ENCODE peak calls at places on chromosomes 3 and 15, in six cellular contexts. W is uterus; N is transverse colon; U is CD4-positive, alpha-beta T cell; G is left ventricle myocardium inferior; V is heart right ventricle. Z is an unnamed sample.

GRCh38 chr3:61182648-61183047 is 68.6 kb downstream of the FHIT start:
- DNase-seq in W (no peak), N (no peak), U (no peak), G (no peak), V (no peak), Z (no peak)

GRCh38 chr15:56869573-56869972 is 48.9 kb upstream of the TCF12 start:
- DNase-seq in W (peak), N (peak), U (no peak), G (peak), V (peak), Z (peak)

GRCh38 chr15:99564221-99565030 is 1.4 kb upstream of the MEF2A start:
- DNase-seq in W (peak), N (peak), U (no peak), G (no peak), V (no peak), Z (peak)

GRCh38 chr3:155853214-155854146 is 747 bp downstream of the SLC33A1 start:
- DNase-seq in W (no peak), N (peak), U (no peak), G (peak), V (peak), Z (no peak)

GRCh38 chr3:128491900-128492352 is 1.1 kb downstream of the GATA2 start:
- DNase-seq in W (peak), N (no peak), U (no peak), G (no peak), V (no peak), Z (no peak)

GRCh38 chr3:9569054-9569453 is 15.4 kb upstream of the LHFPL4 start:
- DNase-seq in W (no peak), N (no peak), U (no peak), G (no peak), V (no peak), Z (no peak)

GRCh38 chr3:125123906-125124305 is 68.1 kb upstream of the HEG1 start:
- DNase-seq in W (no peak), N (no peak), U (no peak), G (no peak), V (no peak), Z (no peak)

GRCh38 chr3:55765398-55765797 is 278.3 kb upstream of the WNT5A start:
- DNase-seq in W (no peak), N (no peak), U (no peak), G (no peak), V (no peak), Z (no peak)

GRCh38 chr3:27431116-27431515 is 53.1 kb downstream of the SLC4A7 start:
- DNase-seq in W (no peak), N (no peak), U (no peak), G (no peak), V (no peak), Z (peak)

GRCh38 chr3:57091874-57092273 is 31.4 kb downstream of the SPATA12 start:
- DNase-seq in W (no peak), N (no peak), U (no peak), G (no peak), V (no peak), Z (no peak)

GRCh38 chr15:98524274-98524673 is 124.1 kb upstream of the IGF1R start:
- DNase-seq in W (no peak), N (no peak), U (no peak), G (no peak), V (no peak), Z (no peak)

GRCh38 chr3:41836360-41837134 is 125.4 kb downstream of the ULK4 start:
- DNase-seq in W (no peak), N (no peak), U (no peak), G (no peak), V (no peak), Z (no peak)

GRCh38 chr15:64634020-64634419 is 141.4 kb downstream of the RBPMS2 start:
- DNase-seq in W (no peak), N (peak), U (peak), G (no peak), V (no peak), Z (no peak)

GRCh38 chr3:127442551-127442950 is 148.0 kb downstream of the TPRA1 start:
- DNase-seq in W (no peak), N (no peak), U (no peak), G (no peak), V (no peak), Z (no peak)

GRCh38 chr15:34297059-34297458 is 40.5 kb downstream of the SLC12A6 start:
- DNase-seq in W (no peak), N (no peak), U (no peak), G (no peak), V (no peak), Z (no peak)

GRCh38 chr3:21783834-21784233 is 32.8 kb upstream of the ZNF385D start:
- DNase-seq in W (no peak), N (no peak), U (no peak), G (no peak), V (no peak), Z (no peak)
- H3K27ac ChIP-seq in W (no peak), N (no peak), U (no peak), G (peak), V (peak), Z (no peak)

GRCh38 chr3:137692803-137693431 is 71.2 kb upstream of the SOX14 start:
- DNase-seq in W (no peak), N (no peak), U (no peak), G (no peak), V (no peak), Z (no peak)
- TF ChIP-seq CTCF in W (no peak), N (peak), U (no peak), G (peak), V (peak), Z (peak)

GRCh38 chr15:69000725-69001503 is 13.6 kb upstream of the NOX5 start:
- DNase-seq in W (no peak), N (no peak), U (no peak), G (no peak), V (no peak), Z (no peak)
- H3K27ac ChIP-seq in W (no peak), N (no peak), U (no peak), G (no peak), V (no peak), Z (no peak)

DNA sequence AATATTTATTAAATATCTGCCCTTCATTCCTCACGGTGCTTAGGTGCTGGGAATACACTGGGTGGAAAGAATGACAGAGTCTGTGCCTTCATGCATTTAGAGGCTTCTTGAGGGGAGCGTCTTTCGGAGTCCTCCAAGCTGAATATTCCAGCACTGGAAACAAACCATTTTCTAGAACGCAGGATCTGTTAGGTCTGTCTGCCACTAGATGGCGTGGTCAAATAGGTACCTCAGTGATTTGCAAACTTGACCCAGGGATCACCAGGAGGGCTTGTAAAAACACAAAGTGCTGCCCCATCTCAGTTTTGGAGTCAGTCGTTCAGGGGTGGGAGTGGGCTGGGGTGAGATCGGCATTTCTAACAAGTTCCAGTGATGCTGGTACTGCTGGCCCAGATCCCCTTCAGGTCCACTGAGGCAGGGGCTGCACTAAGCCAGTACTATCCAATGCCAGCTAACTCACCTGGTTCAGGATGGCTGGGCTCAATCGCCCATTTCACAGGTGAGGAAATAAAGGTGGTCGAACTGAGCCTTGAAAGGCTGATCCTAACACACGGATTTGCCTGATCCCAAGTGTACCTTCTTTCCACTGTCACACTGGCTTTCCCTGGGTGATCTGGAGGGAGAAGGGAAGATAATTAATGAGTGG is 14.8 kb downstream of the ARNT2 start:
- DNase-seq in W (no peak), N (no peak), U (no peak), G (no peak), V (no peak), Z (peak)
- TF ChIP-seq CTCF in W (no peak), N (peak), U (no peak), G (peak), V (peak), Z (peak)

GRCh38 chr3:33579181-33579510 is 138.9 kb downstream of the CLASP2 start:
- DNase-seq in W (no peak), N (no peak), U (no peak), G (no peak), V (no peak), Z (no peak)
- H3K27ac ChIP-seq in W (no peak), N (no peak), U (no peak), G (no peak), V (no peak), Z (peak)

DNA sequence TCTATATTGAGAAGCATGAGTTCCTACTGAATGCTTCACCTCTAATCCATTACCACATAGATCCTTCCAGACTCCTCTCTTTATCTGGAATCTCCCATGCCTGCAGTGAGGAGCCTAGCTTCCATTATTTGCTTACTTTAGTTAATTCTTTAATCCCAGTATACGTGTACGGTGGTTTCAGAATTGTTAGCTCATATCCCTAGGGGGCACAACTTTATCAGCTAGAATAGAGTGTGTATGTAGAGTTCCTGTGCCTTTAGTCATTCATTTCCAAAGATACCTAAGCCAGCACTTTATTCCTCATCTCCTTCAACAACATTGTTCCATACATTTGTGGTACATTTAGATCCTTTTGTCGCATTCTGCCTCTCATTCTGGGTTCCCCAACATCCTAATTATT is 226.0 kb downstream of the TJP1 start:
- DNase-seq in W (no peak), N (no peak), U (no peak), G (no peak), V (no peak), Z (no peak)
- TF ChIP-seq CTCF in W (no peak), N (no peak), U (no peak), G (no peak), V (no peak), Z (no peak)

DNA sequence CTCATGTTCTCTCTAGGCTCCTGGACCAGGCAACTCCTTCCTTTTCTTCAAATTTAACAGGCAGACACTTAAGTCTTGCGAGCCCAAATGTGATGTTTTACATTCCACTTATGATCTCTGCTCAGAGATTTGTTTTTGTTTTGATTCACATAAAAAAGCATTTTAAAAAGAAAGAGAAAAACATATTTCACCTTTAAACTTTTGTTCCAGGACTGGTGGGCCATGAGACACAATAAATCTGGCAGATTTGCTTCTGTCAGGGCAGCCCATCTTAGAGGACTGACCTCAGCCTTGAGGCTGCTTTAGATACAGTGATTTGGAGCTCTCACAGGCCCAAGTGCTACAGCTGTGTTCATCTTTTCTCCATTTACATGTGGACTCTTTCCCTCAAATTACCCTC is 52.0 kb downstream of the CMSS1 start:
- DNase-seq in W (no peak), N (no peak), U (no peak), G (no peak), V (no peak), Z (no peak)
- H3K27ac ChIP-seq in W (peak), N (peak), U (no peak), G (peak), V (peak), Z (no peak)

Z was measured in PC-9.